ENCODE peak calls at places on chromosomes 5 and 9, in seven cellular contexts. L is posterior vena cava; W is small intestine; S is NCI-H524; P is 8988T; K is T-helper 22 cell; D is stimulated activated CD4-positive, alpha-beta T cell treated with anti-CD3 and anti-CD28 coated beads, Interleukin-4, amount 100 ng/mL, for 4 hours. Y is an unnamed sample.

GRCh38 chr9:26175264-26175663 is 497.0 kb upstream of the TUSC1 start:
- DNase-seq in L (no peak), W (no peak), S (no peak), P (no peak), K (no peak), D (no peak), Y (no peak)

GRCh38 chr5:40503438-40503837 is 176.3 kb upstream of the PTGER4 start:
- DNase-seq in L (no peak), W (no peak), S (no peak), P (no peak), K (no peak), D (no peak), Y (no peak)

GRCh38 chr9:79447308-79447605 is 124.5 kb upstream of the TLE4 start:
- DNase-seq in L (no peak), W (no peak), S (no peak), P (no peak), K (no peak), D (no peak), Y (no peak)

GRCh38 chr5:142386151-142387021 is 61.6 kb upstream of the SPRY4 start:
- DNase-seq in L (no peak), W (no peak), S (peak), P (no peak), K (no peak), D (no peak), Y (no peak)

GRCh38 chr5:144876990-144877389 is 706.3 kb downstream of the KCTD16 start:
- DNase-seq in L (no peak), W (no peak), S (no peak), P (no peak), K (no peak), D (no peak), Y (no peak)

GRCh38 chr5:179839328-179840256 is 18.9 kb downstream of the SQSTM1 start:
- DNase-seq in L (peak), W (no peak), S (no peak), P (no peak), K (no peak), D (no peak), Y (no peak)

GRCh38 chr5:137498301-137498735 is 808 bp downstream of the SPOCK1 start:
- DNase-seq in L (peak), W (no peak), S (peak), P (no peak), K (no peak), D (no peak), Y (peak)

GRCh38 chr9:131272212-131272611 is 4.1 kb downstream of the FAM78A start:
- DNase-seq in L (no peak), W (no peak), S (no peak), P (no peak), K (no peak), D (no peak), Y (no peak)

GRCh38 chr9:98873535-98874432 is 66.3 kb downstream of the GALNT12 start:
- DNase-seq in L (peak), W (no peak), S (no peak), P (no peak), K (no peak), D (no peak), Y (no peak)

GRCh38 chr5:155021858-155022257 is 8.3 kb downstream of the KIF4B start:
- DNase-seq in L (no peak), W (no peak), S (no peak), P (no peak), K (no peak), D (no peak), Y (no peak)

GRCh38 chr5:43601454-43602260 is 1.3 kb upstream of the NNT start:
- DNase-seq in L (no peak), W (peak), S (peak), P (no peak), K (no peak), D (no peak), Y (no peak)

GRCh38 chr5:82327961-82328360 is 49.8 kb upstream of the RPS23 start:
- DNase-seq in L (no peak), W (no peak), S (no peak), P (no peak), K (no peak), D (no peak), Y (no peak)

Y was measured in WERI-Rb-1.